ENCODE peak calls at places on chromosomes 12 and 14, in five cellular contexts. Q is tibial artery, K is ovary, P is right lobe of liver, Z is body of pancreas. T is an unnamed sample.
A peak's percentile ranks its signal among the peaks of the same experiment; 100 is the strongest.

GRCh38 chr14:41972531-41972930 is 365.9 kb downstream of the LRFN5 start:
- DNase-seq in Z (no peak), P (no peak), K (no peak), Q (no peak), T (no peak)

GRCh38 chr12:7155471-7156034 is 25.4 kb downstream of the CLSTN3 start:
- DNase-seq in K (no peak), Q (no peak), P (peak; percentile 96), Z (peak; percentile 45), T (no peak)

GRCh38 chr14:67319142-67319541 is 40.5 kb downstream of the ATP6V1D start:
- DNase-seq in Q (no peak), K (no peak), Z (no peak), P (no peak), T (no peak)

GRCh38 chr14:69845787-69846186 is 33.4 kb upstream of the SMOC1 start:
- DNase-seq in Z (no peak), P (peak; percentile 63), Q (no peak), K (no peak), T (no peak)

GRCh38 chr12:69821441-69822204 is 3.4 kb upstream of the MYRFL start:
- DNase-seq in Q (no peak), P (no peak), K (no peak), Z (peak; percentile 32), T (peak; percentile 97)

GRCh38 chr14:95234426-95234825 is 77.1 kb upstream of the DICER1 start:
- DNase-seq in P (no peak), K (no peak), Z (no peak), Q (no peak), T (no peak)

GRCh38 chr12:120012067-120012621 is 23.1 kb downstream of the BICDL1 start:
- DNase-seq in P (no peak), Z (no peak), Q (no peak), K (no peak), T (no peak)

GRCh38 chr14:105039458-105040205 is 18.7 kb upstream of the CDCA4 start:
- DNase-seq in Z (no peak), Q (no peak), K (no peak), P (no peak), T (no peak)

GRCh38 chr12:76020281-76020680 is 11.3 kb downstream of the PHLDA1 start:
- DNase-seq in K (no peak), Q (no peak), Z (no peak), P (no peak), T (no peak)

GRCh38 chr14:55580401-55581010 is 499 bp downstream of the KTN1 start:
- DNase-seq in K (peak; percentile 43), Q (peak; percentile 75), Z (peak; percentile 46), P (peak; percentile 70), T (peak; percentile 36)

GRCh38 chr12:69405466-69405865 is 45.9 kb downstream of the YEATS4 start:
- DNase-seq in Q (peak; percentile 68), K (peak; percentile 15), Z (no peak), P (no peak), T (peak; percentile 18)

GRCh38 chr12:2053675-2054070 is 886 bp downstream of the CACNA1C start:
- DNase-seq in Z (no peak), P (no peak), K (no peak), Q (peak; percentile 72), T (no peak)

GRCh38 chr12:54968181-54968730 is 16.3 kb downstream of the TESPA1 start:
- DNase-seq in K (no peak), Z (no peak), Q (no peak), P (no peak), T (no peak)

GRCh38 chr14:105117710-105118385 is 50.7 kb downstream of the JAG2 start:
- DNase-seq in P (no peak), Q (peak; percentile 13), Z (no peak), K (no peak), T (no peak)

GRCh38 chr14:53613404-53614253 is 343.0 kb downstream of the BMP4 start:
- DNase-seq in Z (peak; percentile 77), P (peak; percentile 55), K (no peak), Q (no peak), T (no peak)

GRCh38 chr12:29225834-29226233 is 76.8 kb downstream of the FAR2 start:
- DNase-seq in K (no peak), P (no peak), Q (no peak), Z (no peak), T (no peak)

GRCh38 chr14:101601603-101602465 is 40.5 kb downstream of the DIO3 start:
- DNase-seq in P (peak; percentile 44), Q (no peak), K (peak; percentile 7), Z (no peak), T (no peak)

GRCh38 chr14:105093426-105094192 is 28.4 kb upstream of the GPR132 start:
- DNase-seq in Q (peak; percentile 84), K (peak; percentile 79), P (no peak), Z (peak; percentile 80), T (peak; percentile 83)

GRCh38 chr12:90085491-90086274 is 377.0 kb upstream of the ATP2B1 start:
- DNase-seq in P (no peak), Q (no peak), K (no peak), Z (no peak), T (peak; percentile 55)

GRCh38 chr12:6435941-6436715 is 8.6 kb upstream of the CD27 start:
- DNase-seq in P (peak; percentile 5), Q (peak; percentile 24), Z (peak; percentile 0), K (no peak), T (no peak)

GRCh38 chr14:21023817-21024667 is 819 bp downstream of the NDRG2 start:
- DNase-seq in K (no peak), P (peak; percentile 70), Q (no peak), Z (peak; percentile 41), T (no peak)

GRCh38 chr14:32947081-32947480 is 8.4 kb downstream of the NPAS3 start:
- DNase-seq in Z (no peak), P (no peak), Q (no peak), K (no peak), T (peak; percentile 33)

GRCh38 chr12:88472248-88472647 is 108.0 kb downstream of the KITLG start:
- DNase-seq in Q (no peak), K (no peak), Z (no peak), P (no peak), T (no peak)

GRCh38 chr14:36767603-36768281 is 106.1 kb downstream of the PAX9 start:
- DNase-seq in P (no peak), K (no peak), Z (no peak), Q (no peak), T (peak; percentile 60)

GRCh38 chr12:59425798-59426197 is 170.0 kb upstream of the SLC16A7 start:
- DNase-seq in K (no peak), P (no peak), Q (no peak), Z (no peak), T (peak; percentile 15)

GRCh38 chr12:3342051-3342450 is 149.0 kb upstream of the PRMT8 start:
- DNase-seq in K (peak; percentile 45), P (peak; percentile 39), Z (no peak), Q (no peak), T (peak; percentile 62)

GRCh38 chr12:89706551-89707348 is 1.9 kb downstream of the ATP2B1 start:
- DNase-seq in Z (no peak), P (peak; percentile 46), K (no peak), Q (peak; percentile 66), T (no peak)

GRCh38 chr14:49959822-49960408 is 67.0 kb downstream of the ARF6 start:
- DNase-seq in Q (no peak), K (no peak), P (no peak), Z (no peak), T (no peak)

GRCh38 chr12:108714866-108715265 is 16.5 kb downstream of the CORO1C start:
- DNase-seq in Q (no peak), P (no peak), Z (no peak), K (no peak), T (no peak)

GRCh38 chr12:54592316-54592715 is 3.9 kb upstream of the PPP1R1A start:
- DNase-seq in K (no peak), Z (no peak), P (no peak), Q (no peak), T (peak; percentile 62)

GRCh38 chr14:101506211-101506920 is 54.9 kb upstream of the DIO3 start:
- DNase-seq in Z (peak; percentile 6), K (peak; percentile 4), P (peak; percentile 92), Q (peak; percentile 76), T (no peak)

GRCh38 chr14:61589691-61590521 is 105.4 kb upstream of the HIF1A start:
- DNase-seq in Z (no peak), P (no peak), Q (no peak), K (no peak), T (no peak)

DNA sequence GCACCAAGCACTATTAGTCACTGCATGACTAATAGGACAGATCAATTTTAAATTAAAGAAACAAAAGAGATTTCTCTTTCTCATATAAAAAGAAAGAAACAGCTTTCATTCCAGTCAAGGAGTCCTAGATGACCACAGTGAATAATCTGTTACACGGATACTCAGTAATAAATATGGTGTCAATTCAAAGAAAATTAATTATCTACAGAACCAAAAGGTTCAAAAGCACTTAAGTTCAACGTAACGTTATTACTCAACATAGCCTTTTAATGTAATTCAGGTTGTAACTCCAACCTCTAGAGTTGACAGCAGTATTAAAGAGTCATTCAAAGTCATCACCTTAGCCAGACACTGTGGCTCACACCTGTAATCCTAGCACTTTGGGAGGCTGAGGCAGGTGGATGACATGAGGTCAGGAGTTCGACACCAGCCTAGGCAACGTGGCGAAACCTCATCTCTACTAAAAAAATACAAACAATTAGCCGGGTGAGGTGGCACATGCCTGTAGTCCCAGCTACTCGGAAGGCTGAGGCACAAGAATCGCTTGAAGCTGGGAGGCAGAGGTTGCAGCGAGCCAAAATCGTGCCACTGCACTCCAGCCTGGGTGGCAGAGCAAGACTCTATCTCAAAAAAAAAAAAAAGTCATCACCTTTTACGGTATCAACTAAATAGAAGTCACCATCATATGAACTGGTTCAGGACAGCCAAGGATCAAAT is 4.4 kb downstream of the PPTC7 start:
- DNase-seq in K (no peak), P (no peak), Z (no peak), Q (no peak), T (no peak)
- H3K4me1 ChIP-seq in K (peaks cover 19% of the 10 kb centered on the region), P (no peaks in the 10 kb centered on the region), Z (peaks cover 57% of the 10 kb centered on the region), Q (peaks cover 20% of the 10 kb centered on the region), T (peaks cover 27% of the 10 kb centered on the region)

GRCh38 chr12:18907154-18907553 is 169.2 kb downstream of the CAPZA3 start:
- DNase-seq in Z (no peak), K (no peak), Q (no peak), P (no peak), T (no peak)
- H3K4me1 ChIP-seq in Z (peaks cover 6% of the 10 kb centered on the region), K (no peaks in the 10 kb centered on the region), Q (no peaks in the 10 kb centered on the region), P (no peaks in the 10 kb centered on the region), T (no peaks in the 10 kb centered on the region)

GRCh38 chr12:124542021-124542941 is 25.1 kb downstream of the NCOR2 start:
- DNase-seq in Z (no peak), P (no peak), Q (no peak), K (no peak), T (no peak)
- H3K4me1 ChIP-seq in Z (peaks cover 55% of the 10 kb centered on the region), P (no peaks in the 10 kb centered on the region), Q (peaks cover 52% of the 10 kb centered on the region), K (peaks cover 66% of the 10 kb centered on the region), T (peaks cover 69% of the 10 kb centered on the region)

DNA sequence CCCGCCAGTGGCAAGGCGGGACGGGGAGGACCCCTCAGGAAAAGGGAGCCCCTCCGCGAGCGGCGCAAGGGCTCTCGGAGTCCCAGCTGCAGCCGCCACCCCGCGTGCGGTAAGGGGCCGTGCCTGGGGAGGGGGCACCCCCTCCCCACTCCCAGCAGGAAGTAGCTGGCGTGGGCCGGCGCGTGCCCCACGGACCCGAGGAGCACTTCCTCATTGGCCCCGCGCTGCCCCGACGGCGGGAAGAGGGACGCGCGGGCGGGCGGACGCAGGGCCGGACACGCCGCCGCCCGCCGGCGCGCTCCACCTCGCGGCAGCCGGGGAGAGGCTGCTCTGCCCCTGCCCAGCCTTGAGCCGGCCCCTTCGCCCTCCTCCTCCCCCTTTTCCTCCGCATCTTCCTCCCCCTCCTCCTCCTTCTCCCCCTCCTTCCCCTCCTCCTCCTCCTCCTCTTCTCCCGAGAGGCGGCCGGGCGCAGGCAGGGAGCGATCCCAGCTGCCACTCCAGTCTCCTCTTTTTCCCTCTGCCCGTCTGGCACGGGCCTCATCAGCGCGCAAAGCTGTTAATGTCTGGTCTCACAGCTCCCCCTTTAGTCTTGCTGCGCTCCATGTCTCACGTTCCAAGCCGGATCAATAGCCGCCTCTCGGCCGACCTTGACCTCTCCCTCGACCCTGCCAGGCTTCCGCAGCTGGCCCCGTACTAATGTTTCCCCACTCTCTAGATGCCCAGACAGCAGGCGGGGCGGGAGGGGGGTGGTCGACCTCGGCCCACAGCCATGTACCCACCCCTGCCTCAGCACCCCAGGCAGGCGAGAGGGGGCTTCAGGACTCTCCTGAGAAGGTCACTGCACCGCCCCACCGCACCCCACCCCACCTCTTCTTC is 2.6 kb upstream of the BCL11B start:
- DNase-seq in P (peak; percentile 74), K (peak; percentile 74), Z (peak; percentile 53), Q (peak; percentile 72), T (peak; percentile 98)
- H3K4me1 ChIP-seq in P (no peaks in the 10 kb centered on the region), K (peaks cover 9% of the 10 kb centered on the region), Z (peaks cover 47% of the 10 kb centered on the region), Q (peaks cover 40% of the 10 kb centered on the region), T (peaks cover 38% of the 10 kb centered on the region)

T was measured in A673.